ENCODE peak calls at places on chromosomes 11 and 22, in eight cellular contexts. A is sigmoid colon, F is left ventricle myocardium inferior, Y is right cardiac atrium, V is stomach, P is RWPE1, L is heart left ventricle, U is tibial nerve. K is an unnamed sample.

GRCh38 chr22:37601203-37601539 is 7.5 kb upstream of the GGA1 start:
- DNase-seq in A (no peak), F (no peak), Y (no peak), V (no peak), P (no peak), L (no peak), U (no peak), K (no peak)

GRCh38 chr11:13207665-13208594 is 69.7 kb upstream of the BMAL1 start:
- DNase-seq in A (no peak), F (no peak), Y (peak), V (no peak), P (peak), L (no peak), U (peak), K (peak)

GRCh38 chr11:61797263-61797944 is 4.7 kb downstream of the FEN1 start:
- DNase-seq in A (peak), F (peak), Y (peak), V (peak), P (peak), L (peak), U (peak), K (peak)

GRCh38 chr11:10715571-10715970 is 22.0 kb upstream of the IRAG1 start:
- DNase-seq in A (no peak), F (no peak), Y (no peak), V (no peak), P (no peak), L (no peak), U (no peak), K (no peak)

GRCh38 chr11:69115586-69116560 is 39.9 kb upstream of the SMIM38 start:
- DNase-seq in A (no peak), F (peak), Y (peak), V (peak), P (peak), L (peak), U (no peak), K (no peak)

GRCh38 chr11:57514538-57515331 is 767 bp downstream of the SLC43A1 start:
- DNase-seq in A (peak), F (peak), Y (peak), V (peak), P (peak), L (peak), U (peak), K (no peak)

GRCh38 chr11:33835143-33835878 is 56.6 kb downstream of the LMO2 start:
- DNase-seq in A (no peak), F (no peak), Y (no peak), V (no peak), P (peak), L (no peak), U (no peak), K (peak)

GRCh38 chr11:123425367-123425766 is 4.7 kb upstream of the GRAMD1B start:
- DNase-seq in A (no peak), F (no peak), Y (no peak), V (no peak), P (no peak), L (no peak), U (no peak), K (no peak)

GRCh38 chr22:24161909-24162308 is 19.4 kb upstream of the SUSD2 start:
- DNase-seq in A (peak), F (peak), Y (no peak), V (peak), P (no peak), L (peak), U (no peak), K (no peak)

GRCh38 chr22:24161485-24161884 is 19.8 kb upstream of the SUSD2 start:
- DNase-seq in A (no peak), F (no peak), Y (no peak), V (no peak), P (no peak), L (no peak), U (no peak), K (no peak)

GRCh38 chr22:24159650-24160049 is 21.6 kb upstream of the SUSD2 start:
- DNase-seq in A (no peak), F (no peak), Y (no peak), V (no peak), P (no peak), L (no peak), U (no peak), K (no peak)

GRCh38 chr22:24162377-24162927 is 18.8 kb upstream of the SUSD2 start:
- DNase-seq in A (no peak), F (no peak), Y (no peak), V (no peak), P (no peak), L (peak), U (no peak), K (no peak)

DNA sequence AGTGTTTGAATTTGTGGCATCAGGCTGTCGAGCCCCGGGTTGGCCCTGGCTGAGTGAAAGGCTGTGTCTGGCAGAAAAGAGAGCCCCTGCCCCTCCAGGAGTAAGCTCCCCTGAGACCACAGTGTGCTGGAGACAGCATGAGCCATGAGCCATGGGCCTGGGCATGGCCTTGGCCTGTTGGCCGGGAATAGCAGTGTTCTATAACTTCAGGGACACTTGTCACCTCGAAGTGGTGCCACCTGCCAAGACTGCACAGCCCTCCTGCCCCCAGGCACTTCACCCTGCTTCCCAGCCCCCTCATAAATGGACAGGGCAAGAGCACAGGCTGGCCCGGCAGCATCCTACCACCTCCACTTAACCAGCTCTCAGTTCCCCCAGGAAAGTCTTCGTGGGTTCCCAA is 20.7 kb upstream of the SUSD2 start:
- DNase-seq in A (no peak), F (peak), Y (peak), V (no peak), P (no peak), L (peak), U (no peak), K (no peak)
- H3K27ac ChIP-seq in A (peak), F (peak), Y (peak), V (peak), P (peak), L (peak), U (no peak), K (no peak)

DNA sequence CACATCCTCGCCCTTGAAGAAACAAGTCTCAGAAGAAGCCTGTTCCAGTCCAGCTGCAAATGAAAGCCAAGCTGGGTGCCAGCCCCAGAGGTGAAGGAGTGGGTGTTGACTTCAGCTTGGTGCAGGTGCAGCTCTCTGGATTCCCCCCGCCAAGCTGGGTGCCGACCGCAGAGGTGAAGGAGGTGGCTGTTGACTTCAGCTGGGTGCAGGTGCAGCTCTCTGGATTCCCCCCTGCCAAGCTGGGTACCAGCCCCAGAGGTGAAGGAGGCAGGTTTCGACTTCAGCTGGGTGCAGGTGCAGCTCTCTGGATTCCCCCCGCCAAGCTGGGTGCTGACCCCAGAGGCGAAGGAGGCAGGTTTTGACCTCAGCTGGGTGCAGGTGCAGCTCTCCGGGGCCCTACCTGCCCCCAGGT is 1234.0 kb downstream of the TBC1D22A start:
- DNase-seq in A (no peak), F (no peak), Y (no peak), V (no peak), P (no peak), L (no peak), U (no peak), K (no peak)
- H3K27ac ChIP-seq in A (no peak), F (no peak), Y (no peak), V (no peak), P (no peak), L (no peak), U (no peak), K (no peak)

DNA sequence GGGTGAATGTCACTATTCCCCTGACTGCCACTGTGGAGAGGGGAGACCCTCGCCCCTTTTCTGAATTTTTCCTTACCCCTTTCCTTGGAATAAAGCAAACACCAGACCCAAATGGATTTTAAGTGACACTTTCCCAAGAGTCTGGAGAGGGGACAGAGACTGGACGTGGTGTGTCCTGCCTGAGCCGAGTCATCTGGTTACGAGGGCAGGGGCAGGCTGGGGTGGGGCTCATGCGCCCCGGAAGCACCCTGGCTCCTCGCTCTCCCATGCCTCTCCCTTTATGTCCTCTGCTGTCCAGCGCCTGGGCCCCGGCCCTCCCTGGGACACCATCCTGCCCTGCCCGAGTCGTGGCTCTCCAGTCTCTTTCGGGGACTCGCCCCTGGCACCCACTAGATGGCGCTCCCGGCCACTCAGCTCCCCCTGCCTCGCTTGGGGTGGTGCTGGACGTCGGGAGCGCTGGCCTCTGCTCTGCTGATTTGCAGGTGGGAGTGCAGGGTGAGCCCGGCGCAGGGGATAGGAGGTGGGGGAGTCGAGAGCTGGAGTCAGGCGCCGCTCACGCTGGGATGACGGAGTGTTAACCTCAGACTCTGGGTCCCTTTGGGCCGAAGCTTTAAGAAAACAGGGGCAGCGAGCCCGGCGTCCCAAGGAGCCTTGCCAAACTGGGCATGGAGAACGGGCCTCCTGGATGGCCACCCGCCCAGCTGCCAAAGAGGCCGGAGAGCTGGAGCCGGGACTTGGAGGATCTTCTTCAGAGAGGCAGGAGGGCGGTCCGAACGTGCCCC is 89.8 kb downstream of the RPS6KA4 start:
- DNase-seq in A (peak), F (peak), Y (peak), V (peak), P (peak), L (peak), U (peak), K (no peak)
- H3K27ac ChIP-seq in A (peak), F (peak), Y (no peak), V (peak), P (no peak), L (no peak), U (peak), K (no peak)

GRCh38 chr22:49803134-49803533 is 24.5 kb downstream of the BRD1 start:
- DNase-seq in A (no peak), F (no peak), Y (peak), V (no peak), P (no peak), L (peak), U (no peak), K (no peak)

GRCh38 chr22:49803667-49804375 is 23.9 kb downstream of the BRD1 start:
- DNase-seq in A (no peak), F (no peak), Y (peak), V (no peak), P (no peak), L (peak), U (no peak), K (no peak)

GRCh38 chr22:49799431-49800075 is 28.1 kb downstream of the BRD1 start:
- DNase-seq in A (no peak), F (no peak), Y (peak), V (no peak), P (no peak), L (peak), U (no peak), K (no peak)

GRCh38 chr22:49800408-49801238 is 27.1 kb downstream of the BRD1 start:
- DNase-seq in A (no peak), F (no peak), Y (peak), V (no peak), P (no peak), L (peak), U (no peak), K (no peak)

DNA sequence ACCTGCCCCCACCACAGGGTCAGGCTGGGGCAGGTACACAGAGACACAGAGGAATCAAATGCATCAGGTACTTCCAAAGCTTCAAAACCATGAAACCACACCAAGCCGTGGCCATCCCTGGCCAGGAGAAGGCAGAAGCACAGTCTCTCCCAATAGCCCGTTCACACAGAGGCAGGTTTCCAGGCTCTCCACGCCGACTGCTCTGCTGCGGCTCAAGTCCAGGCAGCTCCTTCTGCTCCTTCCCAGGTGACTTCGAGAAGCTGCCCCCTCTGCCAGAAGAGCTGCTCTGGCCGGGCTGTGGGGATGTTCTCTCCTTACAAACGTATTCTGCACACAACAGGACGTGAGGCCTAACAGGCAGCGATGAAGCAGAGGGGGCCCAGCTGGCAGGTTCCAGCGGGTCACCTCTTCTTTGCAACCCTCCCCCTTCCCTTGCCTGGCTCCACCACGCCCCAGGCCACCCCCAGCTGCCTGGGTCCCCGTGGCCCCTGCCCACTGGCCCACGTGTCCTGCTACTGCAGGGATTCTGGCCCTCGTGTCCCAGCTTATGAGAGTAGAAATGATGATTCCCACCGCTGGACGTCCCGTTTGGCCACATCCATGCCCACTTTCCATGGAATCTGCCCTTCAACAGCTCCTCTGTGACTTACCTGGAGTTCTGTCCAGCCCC is 26.1 kb downstream of the BRD1 start:
- DNase-seq in A (no peak), F (no peak), Y (peak), V (no peak), P (no peak), L (peak), U (no peak), K (no peak)
- H3K27ac ChIP-seq in A (peak), F (peak), Y (peak), V (no peak), P (peak), L (peak), U (no peak), K (no peak)

GRCh38 chr11:87035976-87036583 is 1.7 kb upstream of the TMEM135 start:
- DNase-seq in A (no peak), F (no peak), Y (no peak), V (no peak), P (no peak), L (no peak), U (no peak), K (no peak)
- H3K27ac ChIP-seq in A (peak), F (peak), Y (peak), V (peak), P (no peak), L (peak), U (no peak), K (no peak)

GRCh38 chr11:44947114-44947513 is 3.6 kb downstream of the TP53I11 start:
- DNase-seq in A (no peak), F (no peak), Y (no peak), V (no peak), P (no peak), L (no peak), U (no peak), K (no peak)
- H3K27ac ChIP-seq in A (peak), F (peak), Y (peak), V (peak), P (peak), L (peak), U (peak), K (peak)

GRCh38 chr11:65887723-65888162 is 528 bp downstream of the FIBP start:
- DNase-seq in A (no peak), F (no peak), Y (no peak), V (no peak), P (no peak), L (no peak), U (no peak), K (no peak)
- H3K27ac ChIP-seq in A (peak), F (peak), Y (peak), V (peak), P (peak), L (peak), U (peak), K (peak)

K was measured in AG04450.